ENCODE peak calls at places on chromosomes 11 and 22, in four cellular contexts. One of them, this sample, is unnamed.

GRCh38 chr11:64239662-64240466 is 1.0 kb upstream of the FKBP2 start:
- DNase-seq in IMR-90: no peak
- DNase-seq in SK-N-SH: no peak
- DNase-seq in H9: no peak
- DNase-seq in this sample: no peak

GRCh38 chr11:97732011-97732632 is 1288.6 kb upstream of the CNTN5 start:
- DNase-seq in IMR-90: no peak
- DNase-seq in SK-N-SH: no peak
- DNase-seq in H9: no peak
- DNase-seq in this sample: no peak

GRCh38 chr11:5622802-5623201 is 2.0 kb upstream of the TRIM34 start:
- DNase-seq in IMR-90: no peak
- DNase-seq in SK-N-SH: no peak
- DNase-seq in H9: no peak
- DNase-seq in this sample: no peak

GRCh38 chr11:131206671-131207070 is 163.7 kb upstream of the NTM start:
- DNase-seq in IMR-90: no peak
- DNase-seq in SK-N-SH: no peak
- DNase-seq in H9: no peak
- DNase-seq in this sample: no peak

GRCh38 chr11:83914995-83915394 is 628.8 kb upstream of the CCDC90B start:
- DNase-seq in IMR-90: no peak
- DNase-seq in SK-N-SH: no peak
- DNase-seq in H9: no peak
- DNase-seq in this sample: no peak

GRCh38 chr11:44980533-44981427 is 30.1 kb upstream of the TP53I11 start:
- DNase-seq in IMR-90: no peak
- DNase-seq in SK-N-SH: no peak
- DNase-seq in H9: no peak
- DNase-seq in this sample: no peak

GRCh38 chr22:20803696-20804324 is 29.9 kb downstream of the SERPIND1 start:
- DNase-seq in IMR-90: peak; percentile 44
- DNase-seq in SK-N-SH: peak; percentile 71
- DNase-seq in H9: peak; percentile 56
- DNase-seq in this sample: peak; percentile 79

GRCh38 chr11:23564370-23564769 is 704.1 kb upstream of the CCDC179 start:
- DNase-seq in IMR-90: no peak
- DNase-seq in SK-N-SH: no peak
- DNase-seq in H9: no peak
- DNase-seq in this sample: peak; percentile 9

GRCh38 chr11:75311858-75312288 is 39.6 kb downstream of the ARRB1 start:
- DNase-seq in IMR-90: peak; percentile 17
- DNase-seq in SK-N-SH: peak; percentile 54
- DNase-seq in H9: no peak
- DNase-seq in this sample: peak; percentile 99

GRCh38 chr11:67372993-67373915 is at the start of gene CLCF1:
- DNase-seq in IMR-90: peak; percentile 81
- DNase-seq in SK-N-SH: peak; percentile 90
- DNase-seq in H9: no peak
- DNase-seq in this sample: peak; percentile 97

GRCh38 chr11:113267536-113267935 is 46.8 kb upstream of the TTC12 start:
- DNase-seq in IMR-90: no peak
- DNase-seq in SK-N-SH: no peak
- DNase-seq in H9: no peak
- DNase-seq in this sample: no peak

GRCh38 chr11:65251476-65251875 is 10.3 kb upstream of the POLA2 start:
- DNase-seq in IMR-90: peak; percentile 11
- DNase-seq in SK-N-SH: no peak
- DNase-seq in H9: no peak
- DNase-seq in this sample: no peak

GRCh38 chr11:7522546-7522945 is 8.7 kb downstream of the PPFIBP2 start:
- DNase-seq in IMR-90: no peak
- DNase-seq in SK-N-SH: no peak
- DNase-seq in H9: no peak
- DNase-seq in this sample: no peak

GRCh38 chr11:10407055-10407454 is 48.0 kb upstream of the AMPD3 start:
- DNase-seq in IMR-90: peak; percentile 63
- DNase-seq in SK-N-SH: no peak
- DNase-seq in H9: no peak
- DNase-seq in this sample: no peak

GRCh38 chr11:34345012-34345804 is 12.6 kb downstream of the ABTB2 start:
- DNase-seq in IMR-90: peak; percentile 66
- DNase-seq in SK-N-SH: no peak
- DNase-seq in H9: peak; percentile 18
- DNase-seq in this sample: peak; percentile 78

GRCh38 chr22:44664149-44664548 is 37.9 kb upstream of the PRR5 start:
- DNase-seq in IMR-90: peak; percentile 61
- DNase-seq in SK-N-SH: peak; percentile 52
- DNase-seq in H9: no peak
- DNase-seq in this sample: peak; percentile 73

GRCh38 chr22:30474683-30475424 is 3.0 kb upstream of the SEC14L3 start:
- DNase-seq in IMR-90: no peak
- DNase-seq in SK-N-SH: no peak
- DNase-seq in H9: peak; percentile 45
- DNase-seq in this sample: no peak

GRCh38 chr11:105004021-105004420 is 18.9 kb downstream of the CASP5 start:
- DNase-seq in IMR-90: no peak
- DNase-seq in SK-N-SH: no peak
- DNase-seq in H9: no peak
- DNase-seq in this sample: no peak

GRCh38 chr22:23088199-23088604 is 17.9 kb downstream of the GNAZ start:
- DNase-seq in IMR-90: no peak
- DNase-seq in SK-N-SH: no peak
- DNase-seq in H9: peak; percentile 67
- DNase-seq in this sample: no peak

GRCh38 chr11:68994161-68994890 is 13.5 kb upstream of the MRGPRD start:
- DNase-seq in IMR-90: no peak
- DNase-seq in SK-N-SH: no peak
- DNase-seq in H9: no peak
- DNase-seq in this sample: peak; percentile 69

GRCh38 chr22:17878186-17878694 is 104.0 kb upstream of the BID start:
- DNase-seq in IMR-90: no peak
- DNase-seq in SK-N-SH: peak; percentile 76
- DNase-seq in H9: no peak
- DNase-seq in this sample: peak; percentile 42

GRCh38 chr22:17880020-17880419 is 105.8 kb upstream of the BID start:
- DNase-seq in IMR-90: no peak
- DNase-seq in SK-N-SH: no peak
- DNase-seq in H9: no peak
- DNase-seq in this sample: no peak

GRCh38 chr22:17880468-17880867 is 106.2 kb upstream of the BID start:
- DNase-seq in IMR-90: no peak
- DNase-seq in SK-N-SH: no peak
- DNase-seq in H9: no peak
- DNase-seq in this sample: no peak

GRCh38 chr22:17881366-17881765 is 107.1 kb upstream of the BID start:
- DNase-seq in IMR-90: no peak
- DNase-seq in SK-N-SH: no peak
- DNase-seq in H9: no peak
- DNase-seq in this sample: no peak

GRCh38 chr22:17878970-17879369 is 104.7 kb upstream of the BID start:
- DNase-seq in IMR-90: peak; percentile 52
- DNase-seq in SK-N-SH: peak; percentile 70
- DNase-seq in H9: no peak
- DNase-seq in this sample: no peak
- H4K20me1 ChIP-seq in IMR-90: peaks cover 4% of the 10 kb centered on the region
- H4K20me1 ChIP-seq in SK-N-SH: peaks cover 5% of the 10 kb centered on the region
- H4K20me1 ChIP-seq in H9: no peaks in the 10 kb centered on the region
- H4K20me1 ChIP-seq in this sample: peaks cover 12% of the 10 kb centered on the region

GRCh38 chr22:35116817-35117216 is 50.9 kb downstream of the ISX start:
- DNase-seq in IMR-90: no peak
- DNase-seq in SK-N-SH: no peak
- DNase-seq in H9: no peak
- DNase-seq in this sample: no peak

GRCh38 chr22:35116269-35116668 is 50.3 kb downstream of the ISX start:
- DNase-seq in IMR-90: no peak
- DNase-seq in SK-N-SH: no peak
- DNase-seq in H9: no peak
- DNase-seq in this sample: no peak

GRCh38 chr22:35115515-35115914 is 49.6 kb downstream of the ISX start:
- DNase-seq in IMR-90: no peak
- DNase-seq in SK-N-SH: no peak
- DNase-seq in H9: no peak
- DNase-seq in this sample: no peak

GRCh38 chr22:35113341-35113740 is 47.4 kb downstream of the ISX start:
- DNase-seq in IMR-90: no peak
- DNase-seq in SK-N-SH: no peak
- DNase-seq in H9: no peak
- DNase-seq in this sample: no peak

GRCh38 chr22:35114296-35114980 is 48.5 kb downstream of the ISX start:
- DNase-seq in IMR-90: no peak
- DNase-seq in SK-N-SH: no peak
- DNase-seq in H9: no peak
- DNase-seq in this sample: no peak
- TF ChIP-seq CTCF in IMR-90: no peak
- TF ChIP-seq CTCF in SK-N-SH: no peak
- TF ChIP-seq CTCF in H9: no peak
- TF ChIP-seq CTCF in this sample: no peak

DNA sequence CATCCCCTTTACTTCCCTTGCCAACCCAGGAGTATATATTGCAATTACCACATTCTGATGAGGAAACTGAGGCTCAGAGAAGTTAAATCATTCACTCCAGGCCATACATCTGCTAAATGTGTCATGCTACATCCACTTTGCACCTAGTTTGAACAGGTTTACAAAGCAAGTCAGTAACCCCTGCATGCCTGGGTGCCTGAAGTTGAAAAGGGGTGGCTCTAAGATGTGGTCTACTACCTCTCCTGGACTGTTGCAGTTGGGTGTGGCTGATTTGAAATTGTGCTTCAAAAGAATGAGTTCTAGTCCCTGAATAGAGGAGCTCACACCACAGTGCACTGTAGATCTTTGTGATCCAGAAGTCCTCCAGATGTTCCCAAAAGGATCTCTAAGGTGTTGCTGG is 23.7 kb downstream of the FLI1 start:
- DNase-seq in IMR-90: no peak
- DNase-seq in SK-N-SH: no peak
- DNase-seq in H9: no peak
- DNase-seq in this sample: no peak
- H3K4me2 ChIP-seq in IMR-90: no peak overlapping the region
- H3K4me2 ChIP-seq in SK-N-SH: no peak overlapping the region
- H3K4me2 ChIP-seq in H9: no peak overlapping the region
- H3K4me2 ChIP-seq in this sample: no peak overlapping the region

DNA sequence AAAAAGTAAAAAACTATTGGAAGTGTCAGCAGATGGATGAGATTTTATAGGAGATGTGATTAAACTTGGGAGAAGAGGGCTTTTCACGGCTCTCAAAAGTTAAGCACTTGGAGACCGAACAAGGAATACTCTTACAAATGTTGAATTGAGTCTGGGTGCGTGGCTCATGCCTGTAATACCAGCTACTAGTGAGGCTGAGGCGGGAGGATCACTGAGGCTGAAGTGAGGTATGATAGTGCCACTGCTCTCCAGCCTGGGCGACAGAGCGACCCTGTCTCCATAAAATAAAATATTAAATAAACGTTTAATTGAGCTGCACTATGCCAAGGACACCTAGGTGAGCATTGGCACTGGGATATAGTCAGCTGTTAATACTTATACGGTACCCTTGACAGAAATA is 1.9 kb downstream of the CEP57 start:
- DNase-seq in IMR-90: no peak
- DNase-seq in SK-N-SH: no peak
- DNase-seq in H9: no peak
- DNase-seq in this sample: no peak
- H4K20me1 ChIP-seq in IMR-90: peaks cover 3% of the 10 kb centered on the region
- H4K20me1 ChIP-seq in SK-N-SH: peaks cover 4% of the 10 kb centered on the region
- H4K20me1 ChIP-seq in H9: no peaks in the 10 kb centered on the region
- H4K20me1 ChIP-seq in this sample: peaks cover 3% of the 10 kb centered on the region

DNA sequence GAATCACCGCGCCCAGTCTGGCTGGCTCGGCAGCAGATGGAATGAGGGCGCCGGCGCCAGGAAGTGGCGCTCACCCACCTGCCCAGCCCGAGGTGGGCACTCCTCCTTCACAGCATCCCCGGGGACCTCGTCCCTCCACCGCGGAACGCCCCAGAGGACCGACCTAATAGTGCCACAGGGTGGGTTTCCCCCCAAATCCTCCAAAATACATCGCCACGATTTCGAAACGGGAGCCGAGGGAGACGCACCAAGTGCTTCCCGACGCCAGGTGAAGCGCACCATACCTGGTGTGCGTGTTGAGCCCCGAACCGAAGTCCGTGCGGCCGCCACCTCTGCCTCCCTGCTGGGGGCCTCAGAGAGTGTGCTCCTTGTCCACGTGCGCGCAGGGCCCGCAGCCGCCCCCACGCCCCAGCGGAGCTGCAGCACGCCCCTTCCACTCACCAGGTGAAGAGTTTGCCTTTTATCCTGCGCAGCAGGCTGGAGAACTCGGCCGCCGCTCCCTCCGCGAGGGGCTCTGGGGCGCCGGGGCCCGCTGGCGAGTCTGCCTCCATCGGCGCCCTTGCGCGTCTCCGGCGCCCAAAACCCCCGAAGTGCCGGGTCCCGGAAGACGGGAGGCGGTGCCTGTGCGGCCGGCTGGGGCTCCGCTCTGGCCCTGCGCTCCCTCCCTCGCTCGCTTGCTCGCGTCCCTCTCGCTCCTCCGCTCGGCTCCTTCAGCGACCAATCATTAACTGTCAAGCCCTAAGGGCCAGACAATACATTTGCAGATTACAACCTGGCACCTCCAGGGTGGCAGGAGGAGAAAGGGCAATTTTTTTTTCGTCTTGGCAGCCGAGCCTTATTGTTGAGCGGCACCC is at the start of gene SLC35F2:
- DNase-seq in IMR-90: peak; percentile 37
- DNase-seq in SK-N-SH: peak; percentile 86
- DNase-seq in H9: peak; percentile 86
- DNase-seq in this sample: peak; percentile 86
- TF ChIP-seq CTCF in IMR-90: no peak
- TF ChIP-seq CTCF in SK-N-SH: no peak
- TF ChIP-seq CTCF in H9: peak; percentile 11
- TF ChIP-seq CTCF in this sample: no peak

DNA sequence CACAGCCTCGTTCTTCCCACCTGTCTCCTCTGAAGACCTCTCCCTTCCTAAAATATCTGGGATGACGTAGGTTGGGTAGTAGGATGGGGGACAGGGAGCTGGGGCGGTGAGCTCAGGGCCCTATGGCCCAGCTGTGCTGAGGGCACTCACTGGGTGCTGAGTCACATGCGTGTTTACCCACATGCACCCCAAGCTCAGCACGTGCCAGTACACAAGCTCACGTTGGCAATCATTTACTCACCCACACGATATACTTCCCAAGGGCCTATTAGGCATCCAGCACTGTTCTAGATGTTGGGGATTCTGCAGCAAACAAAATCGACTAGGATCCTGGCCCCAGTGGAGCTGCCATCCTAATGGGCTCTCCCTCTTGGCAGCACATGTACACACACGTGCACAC is 28.7 kb downstream of the ARAP1 start:
- DNase-seq in IMR-90: no peak
- DNase-seq in SK-N-SH: no peak
- DNase-seq in H9: no peak
- DNase-seq in this sample: peak; percentile 68
- H3K4me2 ChIP-seq in IMR-90: no peak overlapping the region
- H3K4me2 ChIP-seq in SK-N-SH: no peak overlapping the region
- H3K4me2 ChIP-seq in H9: no peak overlapping the region
- H3K4me2 ChIP-seq in this sample: no peak overlapping the region